ENCODE peak calls at places on chromosome 3, in seven cellular contexts. U is WERI-Rb-1; L is lower leg skin; J is GM23248; N is ovary; A is CD4-positive, alpha-beta memory T cell; Q is endothelial cell of umbilical vein. K is an unnamed sample.

GRCh38 chr3:52098108-52098507 is 41.7 kb upstream of the DUSP7 start:
- DNase-seq in Q (no peak), U (no peak), N (no peak), A (no peak), J (no peak), L (no peak), K (no peak)

GRCh38 chr3:42014949-42015533 is 53.1 kb upstream of the ULK4 start:
- DNase-seq in L (peak), Q (peak), A (no peak), J (peak), U (peak), N (no peak), K (peak)

GRCh38 chr3:85148056-85148455 is 189.3 kb downstream of the CADM2 start:
- DNase-seq in U (peak), N (no peak), A (no peak), J (no peak), L (no peak), Q (no peak), K (no peak)

GRCh38 chr3:88307666-88308065 is 157.9 kb downstream of the C3orf38 start:
- DNase-seq in A (no peak), U (no peak), N (no peak), Q (no peak), J (no peak), L (no peak), K (no peak)

GRCh38 chr3:57863380-57863779 is 107.3 kb downstream of the SLMAP start:
- DNase-seq in J (no peak), Q (no peak), A (no peak), U (no peak), L (no peak), N (no peak), K (no peak)

GRCh38 chr3:135558906-135559305 is 406.6 kb upstream of the PPP2R3A start:
- DNase-seq in L (no peak), A (no peak), N (no peak), Q (no peak), J (no peak), U (no peak), K (no peak)

GRCh38 chr3:171011109-171011508 is 15.4 kb downstream of the SLC2A2 start:
- DNase-seq in Q (no peak), A (no peak), J (no peak), N (no peak), U (no peak), L (no peak), K (no peak)

GRCh38 chr3:62723636-62724217 is 151.5 kb downstream of the CADPS start:
- DNase-seq in J (no peak), N (no peak), U (no peak), A (no peak), Q (no peak), L (no peak), K (no peak)

GRCh38 chr3:72375237-72376154 is 472.7 kb downstream of the SHQ1 start:
- DNase-seq in L (no peak), N (no peak), Q (no peak), J (no peak), U (no peak), A (no peak), K (peak)

GRCh38 chr3:194225988-194226663 is 90.2 kb downstream of the HES1 start:
- DNase-seq in L (no peak), U (no peak), N (no peak), A (no peak), Q (no peak), J (peak), K (no peak)

GRCh38 chr3:108123326-108123725 is 32.5 kb upstream of the CD47 start:
- DNase-seq in J (no peak), A (no peak), U (no peak), L (no peak), Q (peak), N (no peak), K (no peak)

GRCh38 chr3:112650472-112650871 is 9.5 kb upstream of the CCDC80 start:
- DNase-seq in N (no peak), Q (peak), A (no peak), U (no peak), L (no peak), J (peak), K (no peak)

GRCh38 chr3:65623362-65623761 is 415.4 kb downstream of the MAGI1 start:
- DNase-seq in U (no peak), Q (no peak), J (no peak), L (no peak), N (no peak), A (no peak), K (no peak)

GRCh38 chr3:185959609-185960517 is 22.0 kb upstream of the TRA2B start:
- DNase-seq in N (no peak), J (peak), Q (peak), L (peak), U (no peak), A (no peak), K (no peak)

GRCh38 chr3:13013994-13014754 is 59.1 kb downstream of the IQSEC1 start:
- DNase-seq in J (no peak), A (peak), U (no peak), Q (no peak), L (no peak), N (no peak), K (peak)

GRCh38 chr3:14548321-14548729 is 8.2 kb upstream of the GRIP2 start:
- DNase-seq in N (peak), A (peak), L (peak), J (peak), Q (peak), U (peak), K (peak)

GRCh38 chr3:9976736-9977709 is 9.6 kb downstream of the EMC3 start:
- DNase-seq in Q (peak), N (no peak), J (peak), U (no peak), A (no peak), L (peak), K (no peak)

GRCh38 chr3:30681276-30682211 is 75.1 kb downstream of the TGFBR2 start:
- DNase-seq in J (peak), U (no peak), N (peak), A (no peak), L (no peak), Q (peak), K (no peak)

GRCh38 chr3:105904683-105905320 is 36.0 kb upstream of the CBLB start:
- DNase-seq in J (peak), L (no peak), U (no peak), Q (peak), N (no peak), A (no peak), K (no peak)

GRCh38 chr3:4834403-4834866 is 144.8 kb upstream of the BHLHE40 start:
- DNase-seq in N (no peak), A (peak), J (no peak), U (no peak), Q (no peak), L (no peak), K (peak)

GRCh38 chr3:11226042-11226370 is 46.2 kb upstream of the ATG7 start:
- DNase-seq in Q (no peak), N (no peak), U (no peak), J (no peak), A (no peak), L (no peak), K (no peak)

GRCh38 chr3:195254454-195255175 is 16.3 kb downstream of the XXYLT1 start:
- DNase-seq in U (no peak), J (no peak), A (no peak), L (peak), Q (no peak), N (peak), K (no peak)

GRCh38 chr3:123489400-123490004 is 40.6 kb upstream of the ADCY5 start:
- DNase-seq in J (peak), N (peak), Q (peak), U (peak), A (peak), L (peak), K (peak)

GRCh38 chr3:184377882-184378445 is at the start of gene THPO:
- DNase-seq in A (no peak), J (no peak), U (peak), N (no peak), L (no peak), Q (no peak), K (no peak)

GRCh38 chr3:35867782-35868181 is 228.5 kb downstream of the ARPP21 start:
- DNase-seq in A (no peak), L (no peak), N (no peak), J (no peak), Q (no peak), U (no peak), K (no peak)

GRCh38 chr3:173911446-173911845 is 513.9 kb downstream of the NLGN1 start:
- DNase-seq in Q (no peak), A (no peak), L (no peak), N (no peak), J (no peak), U (no peak), K (no peak)

GRCh38 chr3:81375921-81376320 is 385.5 kb downstream of the GBE1 start:
- DNase-seq in Q (peak), A (no peak), N (no peak), L (no peak), J (no peak), U (no peak), K (no peak)

GRCh38 chr3:185712337-185712736 is 112.5 kb downstream of the IGF2BP2 start:
- DNase-seq in L (no peak), N (no peak), J (peak), U (no peak), A (no peak), Q (no peak), K (no peak)

GRCh38 chr3:9170851-9171160 is 78.6 kb downstream of the SRGAP3 start:
- DNase-seq in A (no peak), Q (no peak), U (no peak), L (no peak), J (no peak), N (no peak), K (no peak)

GRCh38 chr3:130517541-130517940 is 564 bp downstream of the COL6A6 start:
- DNase-seq in Q (no peak), J (peak), U (no peak), L (no peak), N (no peak), A (no peak), K (no peak)

GRCh38 chr3:46604127-46604526 is 8.2 kb upstream of the FAM240A start:
- DNase-seq in U (no peak), N (no peak), L (no peak), A (no peak), J (no peak), Q (no peak), K (no peak)

GRCh38 chr3:159872374-159873109 is 116.1 kb upstream of the IL12A start:
- DNase-seq in U (no peak), L (no peak), Q (peak), A (no peak), J (peak), N (no peak), K (no peak)

GRCh38 chr3:184491867-184492615 is 69.5 kb upstream of the EPHB3 start:
- DNase-seq in J (peak), L (peak), A (no peak), N (peak), U (no peak), Q (no peak), K (no peak)

GRCh38 chr3:154954750-154955149 is 125.4 kb upstream of the MME start:
- DNase-seq in N (no peak), L (no peak), J (peak), Q (peak), U (no peak), A (no peak), K (peak)

GRCh38 chr3:39150803-39151631 is 2.4 kb downstream of the CSRNP1 start:
- DNase-seq in N (peak), J (peak), U (peak), A (peak), L (peak), Q (peak), K (peak)

GRCh38 chr3:160999268-160999667 is 105.9 kb downstream of the B3GALNT1 start:
- DNase-seq in L (no peak), J (no peak), Q (no peak), N (no peak), U (no peak), A (no peak), K (no peak)

GRCh38 chr3:58414538-58415197 is 19.0 kb downstream of the PDHB start:
- DNase-seq in L (peak), U (peak), N (peak), A (peak), Q (peak), J (peak), K (peak)

GRCh38 chr3:170642882-170643601 is 57.2 kb upstream of the SLC7A14 start:
- DNase-seq in A (no peak), U (no peak), L (no peak), N (no peak), J (no peak), Q (no peak), K (no peak)

GRCh38 chr3:129593230-129593594 is 13.3 kb downstream of the PLXND1 start:
- DNase-seq in J (peak), N (no peak), L (no peak), A (no peak), U (peak), Q (no peak), K (no peak)

GRCh38 chr3:47746264-47746663 is 35.4 kb downstream of the SMARCC1 start:
- DNase-seq in U (no peak), J (no peak), L (no peak), N (no peak), Q (no peak), A (no peak), K (peak)

K was measured in GM12865.